ENCODE peak calls at places on chromosomes 3 and 15, in six cellular contexts. N is fibroblast of mammary gland; E is fibroblast of lung; M is cardiac muscle cell; C is CD4-positive, alpha-beta T cell; O is transverse colon. P is an unnamed sample.

GRCh38 chr15:36688310-36689102 is 109.1 kb downstream of the CDIN1 start:
- DNase-seq in N (peak; percentile 5), E (no peak), M (peak; percentile 15), C (no peak), O (no peak), P (no peak)

GRCh38 chr3:196533260-196533681 is 18.1 kb upstream of the SMCO1 start:
- DNase-seq in N (no peak), E (no peak), M (peak; percentile 75), C (no peak), O (no peak), P (no peak)

GRCh38 chr15:82139823-82140268 is 94.0 kb upstream of the MEX3B start:
- DNase-seq in N (peak; percentile 67), E (peak; percentile 72), M (peak; percentile 72), C (no peak), O (no peak), P (no peak)

GRCh38 chr3:32819581-32820348 is 2.0 kb downstream of the TRIM71 start:
- DNase-seq in N (no peak), E (no peak), M (no peak), C (no peak), O (no peak), P (no peak)

GRCh38 chr3:140917769-140918168 is 23.9 kb upstream of the SLC25A36 start:
- DNase-seq in N (no peak), E (no peak), M (no peak), C (no peak), O (no peak), P (no peak)

GRCh38 chr15:45448066-45448510 is 69.7 kb upstream of the GATM start:
- DNase-seq in N (no peak), E (no peak), M (no peak), C (no peak), O (no peak), P (peak; percentile 32)

GRCh38 chr3:195876297-195877031 is 31.9 kb downstream of the TNK2 start:
- DNase-seq in N (no peak), E (no peak), M (no peak), C (no peak), O (peak; percentile 92), P (no peak)

GRCh38 chr15:31758126-31758525 is 272.2 kb upstream of the CHRNA7 start:
- DNase-seq in N (peak; percentile 58), E (peak; percentile 6), M (peak; percentile 44), C (no peak), O (peak; percentile 74), P (no peak)

GRCh38 chr3:32147935-32148334 is 41.5 kb downstream of the GPD1L start:
- DNase-seq in N (no peak), E (peak; percentile 38), M (no peak), C (no peak), O (no peak), P (no peak)

GRCh38 chr3:148036331-148036881 is 627.2 kb downstream of the ZIC1 start:
- DNase-seq in N (peak; percentile 48), E (peak; percentile 42), M (peak; percentile 79), C (no peak), O (no peak), P (no peak)

GRCh38 chr15:38320181-38320580 is 67.5 kb downstream of the SPRED1 start:
- DNase-seq in N (peak; percentile 62), E (peak; percentile 51), M (peak; percentile 26), C (no peak), O (no peak), P (no peak)

GRCh38 chr3:99505646-99506269 is 132.6 kb upstream of the COL8A1 start:
- DNase-seq in N (peak; percentile 98), E (peak; percentile 82), M (peak; percentile 91), C (no peak), O (peak; percentile 11), P (peak; percentile 66)

GRCh38 chr15:94029495-94029894 is 201.9 kb upstream of the MCTP2 start:
- DNase-seq in N (no peak), E (no peak), M (no peak), C (no peak), O (no peak), P (no peak)

GRCh38 chr3:134355416-134355815 is 18.8 kb downstream of the AMOTL2 start:
- DNase-seq in N (no peak), E (no peak), M (no peak), C (no peak), O (no peak), P (no peak)

GRCh38 chr3:50503504-50503903 is at the start of gene CACNA2D2:
- DNase-seq in N (no peak), E (no peak), M (peak; percentile 14), C (peak; percentile 69), O (peak; percentile 63), P (no peak)

GRCh38 chr3:134601539-134602439 is 49.0 kb downstream of the KY start:
- DNase-seq in N (peak; percentile 21), E (peak; percentile 66), M (peak; percentile 93), C (no peak), O (no peak), P (no peak)

GRCh38 chr15:68268405-68268804 is 9.1 kb upstream of the FEM1B start:
- DNase-seq in N (no peak), E (no peak), M (no peak), C (no peak), O (no peak), P (no peak)

GRCh38 chr3:192413461-192413860 is 313.9 kb downstream of the FGF12 start:
- DNase-seq in N (no peak), E (no peak), M (no peak), C (no peak), O (no peak), P (no peak)

GRCh38 chr15:77773003-77773402 is 140.3 kb upstream of the LINGO1 start:
- DNase-seq in N (no peak), E (no peak), M (no peak), C (no peak), O (no peak), P (no peak)

GRCh38 chr3:150582620-150583019 is 20.5 kb upstream of the SELENOT start:
- DNase-seq in N (no peak), E (no peak), M (no peak), C (no peak), O (no peak), P (peak; percentile 42)

GRCh38 chr3:184727357-184728060 is 15.6 kb upstream of the MAGEF1 start:
- DNase-seq in N (peak; percentile 82), E (peak; percentile 71), M (peak; percentile 82), C (peak; percentile 22), O (peak; percentile 65), P (peak; percentile 74)

GRCh38 chr15:78387678-78388077 is 47.5 kb downstream of the CRABP1 start:
- DNase-seq in N (no peak), E (no peak), M (no peak), C (no peak), O (no peak), P (no peak)

GRCh38 chr15:61205427-61205826 is 23.7 kb downstream of the RORA start:
- DNase-seq in N (peak; percentile 42), E (no peak), M (peak; percentile 14), C (no peak), O (no peak), P (no peak)

GRCh38 chr3:46285931-46286330 is 43.7 kb downstream of the CCR3 start:
- DNase-seq in N (no peak), E (no peak), M (no peak), C (no peak), O (no peak), P (no peak)

GRCh38 chr15:100691321-100691720 is 88.9 kb downstream of the ASB7 start:
- DNase-seq in N (no peak), E (no peak), M (no peak), C (no peak), O (no peak), P (no peak)

GRCh38 chr3:49639551-49639950 is 34.6 kb upstream of the APEH start:
- DNase-seq in N (no peak), E (no peak), M (no peak), C (no peak), O (no peak), P (no peak)

GRCh38 chr3:3286014-3286413 is 106.5 kb upstream of the CRBN start:
- DNase-seq in N (no peak), E (no peak), M (no peak), C (no peak), O (no peak), P (no peak)

GRCh38 chr15:73873456-73873855 is at the start of gene TBC1D21:
- DNase-seq in N (no peak), E (no peak), M (no peak), C (no peak), O (no peak), P (no peak)

DNA sequence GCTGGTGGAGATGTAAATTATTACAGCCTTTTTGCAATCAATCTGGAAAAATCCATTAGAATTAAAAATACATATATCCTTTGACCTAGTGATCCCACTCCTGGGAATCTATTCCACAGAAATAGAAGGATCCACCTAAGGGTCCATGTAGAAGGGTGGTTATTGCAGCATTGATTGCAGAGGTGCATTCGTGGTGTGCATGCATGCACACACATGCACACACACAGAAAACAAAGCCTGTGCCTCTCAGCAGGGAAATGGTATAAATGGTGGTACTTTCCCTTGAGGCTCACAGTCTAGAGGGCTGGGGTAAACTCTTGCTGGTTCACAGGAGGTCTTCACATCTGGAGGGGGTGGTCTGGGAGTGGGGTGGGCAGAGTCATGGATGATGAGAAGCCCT is 19.4 kb upstream of the ADPGK start:
- DNase-seq in N (no peak), E (no peak), M (no peak), C (no peak), O (no peak), P (no peak)
- TF ChIP-seq CTCF in N (no peak), E (no peak), M (no peak), C (no peak), O (no peak), P (no peak)

GRCh38 chr3:2156244-2156847 is 57.7 kb downstream of the CNTN4 start:
- DNase-seq in N (peak; percentile 2), E (no peak), M (peak; percentile 2), C (no peak), O (peak; percentile 11), P (peak; percentile 15)
- TF ChIP-seq CTCF in N (peak; percentile 40), E (peak; percentile 28), M (peak; percentile 42), C (no peak), O (peak; percentile 55), P (peak; percentile 67)

GRCh38 chr3:43699864-43700263 is 9.1 kb downstream of the ABHD5 start:
- DNase-seq in N (peak; percentile 38), E (no peak), M (no peak), C (no peak), O (peak; percentile 33), P (peak; percentile 43)
- TF ChIP-seq CTCF in N (peak; percentile 30), E (peak; percentile 19), M (peak; percentile 28), C (no peak), O (peak; percentile 27), P (peak; percentile 30)

DNA sequence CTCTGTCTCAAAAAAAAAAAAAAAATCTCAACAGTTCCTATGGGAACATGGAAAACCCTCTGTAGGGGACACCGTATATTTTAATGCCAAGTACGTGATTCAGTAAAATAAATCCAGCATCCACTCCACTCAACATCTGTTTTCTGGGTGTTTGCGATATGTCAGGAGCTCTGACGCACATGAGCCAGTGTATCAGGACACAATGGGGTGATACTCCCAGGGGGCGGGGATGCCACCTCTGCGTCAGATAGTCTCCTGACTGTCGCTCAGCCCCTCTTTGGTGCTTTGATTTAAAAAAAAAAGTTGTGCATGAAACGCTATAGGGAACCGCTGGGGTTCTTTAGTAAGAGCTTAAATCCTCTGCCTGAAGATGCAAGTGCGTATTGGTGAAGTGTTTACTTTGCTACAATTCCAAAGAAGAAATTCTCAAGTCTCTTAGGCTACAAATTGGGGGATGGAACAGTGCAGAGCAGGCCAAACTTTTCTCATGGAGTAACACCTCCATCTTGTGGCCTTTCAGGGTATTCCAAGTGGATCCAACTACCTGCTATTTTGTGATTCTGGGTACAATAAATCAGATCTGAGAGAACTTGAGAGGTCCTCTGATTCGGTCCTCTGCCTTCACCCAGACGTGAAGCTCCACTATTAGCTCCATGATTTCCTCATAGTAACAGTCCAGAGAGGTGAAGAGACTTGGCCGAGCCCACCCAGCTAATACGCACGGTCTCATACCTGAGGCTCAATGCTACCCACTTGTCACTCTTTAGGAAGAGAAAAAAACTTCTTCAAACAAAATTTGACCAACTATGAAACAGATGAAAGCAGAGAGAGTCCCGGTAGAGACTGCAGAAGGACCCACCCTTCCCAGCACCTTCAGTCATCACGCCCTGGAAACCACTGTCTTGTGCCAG is 9.3 kb upstream of the NR2E3 start:
- DNase-seq in N (peak; percentile 76), E (peak; percentile 93), M (peak; percentile 85), C (no peak), O (peak; percentile 55), P (peak; percentile 65)
- TF ChIP-seq CTCF in N (peak; percentile 87), E (peak; percentile 86), M (peak; percentile 83), C (no peak), O (peak; percentile 80), P (peak; percentile 70)